ENCODE peak calls at places on chromosomes 4 and X, in nine cellular contexts. One of them, this sample, is unnamed.

GRCh38 chr4:185730387-185730786 is 81.6 kb downstream of the SORBS2 start:
- DNase-seq in IMR-90: no peak
- DNase-seq in AG09319: no peak
- DNase-seq in fibroblast of villous mesenchyme: no peak
- DNase-seq in fibroblast of the aortic adventitia: peak
- DNase-seq in fibroblast of mammary gland: peak
- DNase-seq in neural progenitor cell: peak
- DNase-seq in GM06990: peak
- DNase-seq in epithelial cell of esophagus: peak
- DNase-seq in this sample: no peak

GRCh38 chrX:16162391-16162790 is 4.9 kb upstream of the MAGEB17 start:
- DNase-seq in IMR-90: no peak
- DNase-seq in AG09319: no peak
- DNase-seq in fibroblast of villous mesenchyme: no peak
- DNase-seq in fibroblast of the aortic adventitia: no peak
- DNase-seq in fibroblast of mammary gland: no peak
- DNase-seq in neural progenitor cell: no peak
- DNase-seq in GM06990: no peak
- DNase-seq in epithelial cell of esophagus: no peak
- DNase-seq in this sample: no peak

GRCh38 chrX:38279188-38279587 is 48.1 kb downstream of the RPGR start:
- DNase-seq in IMR-90: no peak
- DNase-seq in AG09319: no peak
- DNase-seq in fibroblast of villous mesenchyme: no peak
- DNase-seq in fibroblast of the aortic adventitia: no peak
- DNase-seq in fibroblast of mammary gland: no peak
- DNase-seq in neural progenitor cell: peak
- DNase-seq in GM06990: no peak
- DNase-seq in epithelial cell of esophagus: no peak
- DNase-seq in this sample: no peak

GRCh38 chrX:136555694-136556093 is 23.7 kb downstream of the VGLL1 start:
- DNase-seq in IMR-90: no peak
- DNase-seq in AG09319: no peak
- DNase-seq in fibroblast of villous mesenchyme: no peak
- DNase-seq in fibroblast of the aortic adventitia: no peak
- DNase-seq in fibroblast of mammary gland: peak
- DNase-seq in neural progenitor cell: no peak
- DNase-seq in GM06990: no peak
- DNase-seq in epithelial cell of esophagus: no peak
- DNase-seq in this sample: no peak

GRCh38 chr4:2347190-2347589 is 71.3 kb downstream of the ZFYVE28 start:
- DNase-seq in IMR-90: no peak
- DNase-seq in AG09319: no peak
- DNase-seq in fibroblast of villous mesenchyme: peak
- DNase-seq in fibroblast of the aortic adventitia: no peak
- DNase-seq in fibroblast of mammary gland: no peak
- DNase-seq in neural progenitor cell: no peak
- DNase-seq in GM06990: no peak
- DNase-seq in epithelial cell of esophagus: no peak
- DNase-seq in this sample: no peak

GRCh38 chrX:152155766-152156310 is 17.5 kb upstream of the MAGEA10 start:
- DNase-seq in IMR-90: no peak
- DNase-seq in AG09319: no peak
- DNase-seq in fibroblast of villous mesenchyme: no peak
- DNase-seq in fibroblast of the aortic adventitia: no peak
- DNase-seq in fibroblast of mammary gland: peak
- DNase-seq in neural progenitor cell: no peak
- DNase-seq in GM06990: no peak
- DNase-seq in epithelial cell of esophagus: no peak
- DNase-seq in this sample: no peak

GRCh38 chrX:119475389-119476101 is 7.3 kb downstream of the SLC25A5 start:
- DNase-seq in IMR-90: peak
- DNase-seq in AG09319: no peak
- DNase-seq in fibroblast of villous mesenchyme: no peak
- DNase-seq in fibroblast of the aortic adventitia: no peak
- DNase-seq in fibroblast of mammary gland: peak
- DNase-seq in neural progenitor cell: no peak
- DNase-seq in GM06990: no peak
- DNase-seq in epithelial cell of esophagus: peak
- DNase-seq in this sample: no peak

GRCh38 chrX:129360175-129360574 is 163.1 kb downstream of the SMARCA1 start:
- DNase-seq in IMR-90: peak
- DNase-seq in AG09319: no peak
- DNase-seq in fibroblast of villous mesenchyme: peak
- DNase-seq in fibroblast of the aortic adventitia: peak
- DNase-seq in fibroblast of mammary gland: peak
- DNase-seq in neural progenitor cell: peak
- DNase-seq in GM06990: no peak
- DNase-seq in epithelial cell of esophagus: peak
- DNase-seq in this sample: peak

GRCh38 chr4:137576437-137576836 is 44.1 kb upstream of the PCDH18 start:
- DNase-seq in IMR-90: peak
- DNase-seq in AG09319: no peak
- DNase-seq in fibroblast of villous mesenchyme: no peak
- DNase-seq in fibroblast of the aortic adventitia: peak
- DNase-seq in fibroblast of mammary gland: peak
- DNase-seq in neural progenitor cell: no peak
- DNase-seq in GM06990: no peak
- DNase-seq in epithelial cell of esophagus: no peak
- DNase-seq in this sample: no peak

GRCh38 chrX:79130857-79131256 is 13.6 kb upstream of the GPR174 start:
- DNase-seq in IMR-90: no peak
- DNase-seq in AG09319: no peak
- DNase-seq in fibroblast of villous mesenchyme: no peak
- DNase-seq in fibroblast of the aortic adventitia: no peak
- DNase-seq in fibroblast of mammary gland: no peak
- DNase-seq in neural progenitor cell: no peak
- DNase-seq in GM06990: no peak
- DNase-seq in epithelial cell of esophagus: no peak
- DNase-seq in this sample: no peak

GRCh38 chr4:115678425-115678941 is 565.1 kb upstream of the NDST4 start:
- DNase-seq in IMR-90: no peak
- DNase-seq in AG09319: no peak
- DNase-seq in fibroblast of villous mesenchyme: no peak
- DNase-seq in fibroblast of the aortic adventitia: no peak
- DNase-seq in fibroblast of mammary gland: no peak
- DNase-seq in neural progenitor cell: no peak
- DNase-seq in GM06990: no peak
- DNase-seq in epithelial cell of esophagus: no peak
- DNase-seq in this sample: no peak

GRCh38 chr4:158769175-158769831 is 477 bp downstream of the FNIP2 start:
- DNase-seq in IMR-90: no peak
- DNase-seq in AG09319: no peak
- DNase-seq in fibroblast of villous mesenchyme: peak
- DNase-seq in fibroblast of the aortic adventitia: no peak
- DNase-seq in fibroblast of mammary gland: peak
- DNase-seq in neural progenitor cell: no peak
- DNase-seq in GM06990: peak
- DNase-seq in epithelial cell of esophagus: peak
- DNase-seq in this sample: no peak

GRCh38 chr4:56755901-56756300 is 65.6 kb downstream of the SPINK2 start:
- DNase-seq in IMR-90: no peak
- DNase-seq in AG09319: no peak
- DNase-seq in fibroblast of villous mesenchyme: peak
- DNase-seq in fibroblast of the aortic adventitia: no peak
- DNase-seq in fibroblast of mammary gland: peak
- DNase-seq in neural progenitor cell: no peak
- DNase-seq in GM06990: no peak
- DNase-seq in epithelial cell of esophagus: peak
- DNase-seq in this sample: no peak

GRCh38 chrX:149570668-149571067 is 16.6 kb downstream of the MAGEA9B start:
- DNase-seq in IMR-90: peak
- DNase-seq in AG09319: peak
- DNase-seq in fibroblast of villous mesenchyme: peak
- DNase-seq in fibroblast of the aortic adventitia: peak
- DNase-seq in fibroblast of mammary gland: peak
- DNase-seq in neural progenitor cell: no peak
- DNase-seq in GM06990: no peak
- DNase-seq in epithelial cell of esophagus: peak
- DNase-seq in this sample: no peak

GRCh38 chr4:65450899-65451298 is 219.4 kb downstream of the EPHA5 start:
- DNase-seq in IMR-90: no peak
- DNase-seq in AG09319: no peak
- DNase-seq in fibroblast of villous mesenchyme: no peak
- DNase-seq in fibroblast of the aortic adventitia: no peak
- DNase-seq in fibroblast of mammary gland: no peak
- DNase-seq in neural progenitor cell: peak
- DNase-seq in GM06990: no peak
- DNase-seq in epithelial cell of esophagus: no peak
- DNase-seq in this sample: no peak

GRCh38 chr4:11313157-11313943 is 115.3 kb downstream of the HS3ST1 start:
- DNase-seq in IMR-90: no peak
- DNase-seq in AG09319: no peak
- DNase-seq in fibroblast of villous mesenchyme: no peak
- DNase-seq in fibroblast of the aortic adventitia: peak
- DNase-seq in fibroblast of mammary gland: no peak
- DNase-seq in neural progenitor cell: no peak
- DNase-seq in GM06990: no peak
- DNase-seq in epithelial cell of esophagus: peak
- DNase-seq in this sample: peak

GRCh38 chrX:45900751-45901150 is 644.5 kb downstream of the ZNF674 start:
- DNase-seq in IMR-90: no peak
- DNase-seq in AG09319: no peak
- DNase-seq in fibroblast of villous mesenchyme: peak
- DNase-seq in fibroblast of the aortic adventitia: peak
- DNase-seq in fibroblast of mammary gland: peak
- DNase-seq in neural progenitor cell: peak
- DNase-seq in GM06990: no peak
- DNase-seq in epithelial cell of esophagus: no peak
- DNase-seq in this sample: no peak

GRCh38 chr4:154492288-154492687 is 689 bp upstream of the DCHS2 start:
- DNase-seq in IMR-90: no peak
- DNase-seq in AG09319: no peak
- DNase-seq in fibroblast of villous mesenchyme: no peak
- DNase-seq in fibroblast of the aortic adventitia: no peak
- DNase-seq in fibroblast of mammary gland: no peak
- DNase-seq in neural progenitor cell: peak
- DNase-seq in GM06990: no peak
- DNase-seq in epithelial cell of esophagus: no peak
- DNase-seq in this sample: no peak

GRCh38 chrX:31658360-31658759 is 586.5 kb upstream of the FTHL17 start:
- DNase-seq in IMR-90: peak
- DNase-seq in AG09319: no peak
- DNase-seq in fibroblast of villous mesenchyme: peak
- DNase-seq in fibroblast of the aortic adventitia: peak
- DNase-seq in fibroblast of mammary gland: peak
- DNase-seq in neural progenitor cell: no peak
- DNase-seq in GM06990: peak
- DNase-seq in epithelial cell of esophagus: peak
- DNase-seq in this sample: peak

GRCh38 chr4:30722092-30722915 is 2.1 kb downstream of the PCDH7 start:
- DNase-seq in IMR-90: no peak
- DNase-seq in AG09319: no peak
- DNase-seq in fibroblast of villous mesenchyme: no peak
- DNase-seq in fibroblast of the aortic adventitia: no peak
- DNase-seq in fibroblast of mammary gland: no peak
- DNase-seq in neural progenitor cell: peak
- DNase-seq in GM06990: peak
- DNase-seq in epithelial cell of esophagus: no peak
- DNase-seq in this sample: no peak
- TF ChIP-seq CTCF in IMR-90: no peak
- TF ChIP-seq CTCF in AG09319: no peak
- TF ChIP-seq CTCF in fibroblast of villous mesenchyme: no peak
- TF ChIP-seq CTCF in fibroblast of the aortic adventitia: no peak
- TF ChIP-seq CTCF in fibroblast of mammary gland: no peak
- TF ChIP-seq CTCF in neural progenitor cell: no peak
- TF ChIP-seq CTCF in GM06990: no peak
- TF ChIP-seq CTCF in epithelial cell of esophagus: no peak
- TF ChIP-seq CTCF in this sample: no peak

GRCh38 chr4:54228064-54228527 is 997 bp upstream of the PDGFRA start:
- DNase-seq in IMR-90: peak
- DNase-seq in AG09319: peak
- DNase-seq in fibroblast of villous mesenchyme: peak
- DNase-seq in fibroblast of the aortic adventitia: peak
- DNase-seq in fibroblast of mammary gland: peak
- DNase-seq in neural progenitor cell: peak
- DNase-seq in GM06990: no peak
- DNase-seq in epithelial cell of esophagus: peak
- DNase-seq in this sample: peak
- TF ChIP-seq CTCF in IMR-90: peak
- TF ChIP-seq CTCF in AG09319: peak
- TF ChIP-seq CTCF in fibroblast of villous mesenchyme: peak
- TF ChIP-seq CTCF in fibroblast of the aortic adventitia: peak
- TF ChIP-seq CTCF in fibroblast of mammary gland: peak
- TF ChIP-seq CTCF in neural progenitor cell: peak
- TF ChIP-seq CTCF in GM06990: peak
- TF ChIP-seq CTCF in epithelial cell of esophagus: peak
- TF ChIP-seq CTCF in this sample: peak

GRCh38 chr4:128427832-128428366 is 140.3 kb upstream of the PGRMC2 start:
- DNase-seq in IMR-90: peak
- DNase-seq in AG09319: peak
- DNase-seq in fibroblast of villous mesenchyme: peak
- DNase-seq in fibroblast of the aortic adventitia: peak
- DNase-seq in fibroblast of mammary gland: peak
- DNase-seq in neural progenitor cell: no peak
- DNase-seq in GM06990: no peak
- DNase-seq in epithelial cell of esophagus: peak
- DNase-seq in this sample: no peak
- TF ChIP-seq CTCF in IMR-90: peak
- TF ChIP-seq CTCF in AG09319: peak
- TF ChIP-seq CTCF in fibroblast of villous mesenchyme: peak
- TF ChIP-seq CTCF in fibroblast of the aortic adventitia: peak
- TF ChIP-seq CTCF in fibroblast of mammary gland: peak
- TF ChIP-seq CTCF in neural progenitor cell: no peak
- TF ChIP-seq CTCF in GM06990: peak
- TF ChIP-seq CTCF in epithelial cell of esophagus: peak
- TF ChIP-seq CTCF in this sample: no peak

GRCh38 chr4:38994135-38994534 is 38.1 kb downstream of the TMEM156 start:
- DNase-seq in IMR-90: no peak
- DNase-seq in AG09319: no peak
- DNase-seq in fibroblast of villous mesenchyme: no peak
- DNase-seq in fibroblast of the aortic adventitia: no peak
- DNase-seq in fibroblast of mammary gland: no peak
- DNase-seq in neural progenitor cell: no peak
- DNase-seq in GM06990: no peak
- DNase-seq in epithelial cell of esophagus: no peak
- DNase-seq in this sample: no peak

GRCh38 chr4:38989487-38989886 is 42.7 kb downstream of the TMEM156 start:
- DNase-seq in IMR-90: peak
- DNase-seq in AG09319: no peak
- DNase-seq in fibroblast of villous mesenchyme: no peak
- DNase-seq in fibroblast of the aortic adventitia: no peak
- DNase-seq in fibroblast of mammary gland: peak
- DNase-seq in neural progenitor cell: no peak
- DNase-seq in GM06990: no peak
- DNase-seq in epithelial cell of esophagus: peak
- DNase-seq in this sample: no peak

GRCh38 chr4:38990241-38990640 is 42.0 kb downstream of the TMEM156 start:
- DNase-seq in IMR-90: no peak
- DNase-seq in AG09319: no peak
- DNase-seq in fibroblast of villous mesenchyme: no peak
- DNase-seq in fibroblast of the aortic adventitia: no peak
- DNase-seq in fibroblast of mammary gland: no peak
- DNase-seq in neural progenitor cell: no peak
- DNase-seq in GM06990: no peak
- DNase-seq in epithelial cell of esophagus: no peak
- DNase-seq in this sample: no peak

DNA sequence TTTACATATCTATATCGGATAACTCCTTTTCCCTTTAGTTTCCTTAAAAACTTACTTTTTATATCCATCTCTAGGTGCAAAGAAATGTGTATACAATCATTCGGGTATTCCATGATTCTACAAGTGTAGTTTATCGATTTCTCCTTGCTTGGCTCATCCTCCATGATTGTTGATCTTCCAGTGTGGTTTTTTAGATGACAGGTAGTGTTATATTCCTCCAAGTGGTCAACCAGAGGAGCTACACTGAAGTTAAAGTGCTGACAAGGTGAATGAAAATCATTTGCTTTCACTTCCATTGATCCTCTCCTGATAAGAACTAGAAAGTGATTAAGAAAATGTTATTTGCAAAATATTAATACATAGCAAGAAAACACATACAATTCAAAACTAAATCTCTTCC is 38.5 kb downstream of the TMEM156 start:
- DNase-seq in IMR-90: no peak
- DNase-seq in AG09319: no peak
- DNase-seq in fibroblast of villous mesenchyme: no peak
- DNase-seq in fibroblast of the aortic adventitia: no peak
- DNase-seq in fibroblast of mammary gland: peak
- DNase-seq in neural progenitor cell: no peak
- DNase-seq in GM06990: no peak
- DNase-seq in epithelial cell of esophagus: no peak
- DNase-seq in this sample: no peak
- TF ChIP-seq CTCF in IMR-90: peak
- TF ChIP-seq CTCF in AG09319: no peak
- TF ChIP-seq CTCF in fibroblast of villous mesenchyme: peak
- TF ChIP-seq CTCF in fibroblast of the aortic adventitia: peak
- TF ChIP-seq CTCF in fibroblast of mammary gland: peak
- TF ChIP-seq CTCF in neural progenitor cell: peak
- TF ChIP-seq CTCF in GM06990: no peak
- TF ChIP-seq CTCF in epithelial cell of esophagus: no peak
- TF ChIP-seq CTCF in this sample: no peak